ENCODE peak calls at places on chromosomes 2 and 18, in four cellular contexts. One of them, this sample, is unnamed.

GRCh38 chr2:134122610-134123009 is 131.3 kb upstream of the MGAT5 start:
- DNase-seq in GM13976: no peak
- DNase-seq in NB4: no peak
- DNase-seq in CD4-positive, alpha-beta T cell: no peak
- DNase-seq in this sample: no peak

GRCh38 chr2:102291221-102292075 is 19.9 kb upstream of the IL1RL1 start:
- DNase-seq in GM13976: no peak
- DNase-seq in NB4: peak
- DNase-seq in CD4-positive, alpha-beta T cell: no peak
- DNase-seq in this sample: no peak

GRCh38 chr2:218839893-218840292 is 8.3 kb upstream of the PRKAG3 start:
- DNase-seq in GM13976: no peak
- DNase-seq in NB4: no peak
- DNase-seq in CD4-positive, alpha-beta T cell: no peak
- DNase-seq in this sample: no peak

GRCh38 chr2:184756161-184756560 is 157.8 kb downstream of the ZNF804A start:
- DNase-seq in GM13976: no peak
- DNase-seq in NB4: no peak
- DNase-seq in CD4-positive, alpha-beta T cell: no peak
- DNase-seq in this sample: no peak

GRCh38 chr18:48949606-48950535 is 894 bp downstream of the SMAD7 start:
- DNase-seq in GM13976: peak
- DNase-seq in NB4: peak
- DNase-seq in CD4-positive, alpha-beta T cell: no peak
- DNase-seq in this sample: peak

GRCh38 chr2:65417509-65418085 is 14.8 kb downstream of the SPRED2 start:
- DNase-seq in GM13976: no peak
- DNase-seq in NB4: no peak
- DNase-seq in CD4-positive, alpha-beta T cell: no peak
- DNase-seq in this sample: no peak

GRCh38 chr2:152694161-152694661 is 23.1 kb downstream of the PRPF40A start:
- DNase-seq in GM13976: no peak
- DNase-seq in NB4: no peak
- DNase-seq in CD4-positive, alpha-beta T cell: no peak
- DNase-seq in this sample: no peak

GRCh38 chr2:153047220-153047619 is 328.8 kb downstream of the ARL6IP6 start:
- DNase-seq in GM13976: no peak
- DNase-seq in NB4: no peak
- DNase-seq in CD4-positive, alpha-beta T cell: no peak
- DNase-seq in this sample: no peak

GRCh38 chr2:42886921-42887320 is 94.5 kb upstream of the HAAO start:
- DNase-seq in GM13976: no peak
- DNase-seq in NB4: no peak
- DNase-seq in CD4-positive, alpha-beta T cell: no peak
- DNase-seq in this sample: no peak

GRCh38 chr2:8148260-8148880 is 533.5 kb upstream of the ID2 start:
- DNase-seq in GM13976: no peak
- DNase-seq in NB4: no peak
- DNase-seq in CD4-positive, alpha-beta T cell: no peak
- DNase-seq in this sample: no peak

GRCh38 chr18:69161383-69162028 is 239.2 kb upstream of the DOK6 start:
- DNase-seq in GM13976: no peak
- DNase-seq in NB4: no peak
- DNase-seq in CD4-positive, alpha-beta T cell: no peak
- DNase-seq in this sample: no peak

GRCh38 chr2:70250434-70250833 is 2.0 kb upstream of the TIA1 start:
- DNase-seq in GM13976: no peak
- DNase-seq in NB4: no peak
- DNase-seq in CD4-positive, alpha-beta T cell: no peak
- DNase-seq in this sample: no peak

GRCh38 chr2:191030521-191031154 is 16.7 kb upstream of the STAT1 start:
- DNase-seq in GM13976: peak
- DNase-seq in NB4: peak
- DNase-seq in CD4-positive, alpha-beta T cell: peak
- DNase-seq in this sample: peak

GRCh38 chr18:7568426-7568825 is 1.3 kb downstream of the PTPRM start:
- DNase-seq in GM13976: no peak
- DNase-seq in NB4: no peak
- DNase-seq in CD4-positive, alpha-beta T cell: no peak
- DNase-seq in this sample: no peak

GRCh38 chr2:222301296-222301997 is 2.6 kb upstream of the PAX3 start:
- DNase-seq in GM13976: no peak
- DNase-seq in NB4: no peak
- DNase-seq in CD4-positive, alpha-beta T cell: no peak
- DNase-seq in this sample: no peak
- TF ChIP-seq CTCF in GM13976: no peak
- TF ChIP-seq CTCF in NB4: no peak
- TF ChIP-seq CTCF in CD4-positive, alpha-beta T cell: no peak
- TF ChIP-seq CTCF in this sample: no peak

GRCh38 chr2:165067958-165068612 is 112.8 kb upstream of the SLC38A11 start:
- DNase-seq in GM13976: no peak
- DNase-seq in NB4: no peak
- DNase-seq in CD4-positive, alpha-beta T cell: no peak
- DNase-seq in this sample: no peak

GRCh38 chr2:165070089-165070488 is 114.8 kb upstream of the SLC38A11 start:
- DNase-seq in GM13976: no peak
- DNase-seq in NB4: no peak
- DNase-seq in CD4-positive, alpha-beta T cell: no peak
- DNase-seq in this sample: no peak

GRCh38 chr2:165069131-165069530 is 113.8 kb upstream of the SLC38A11 start:
- DNase-seq in GM13976: no peak
- DNase-seq in NB4: no peak
- DNase-seq in CD4-positive, alpha-beta T cell: no peak
- DNase-seq in this sample: no peak

DNA sequence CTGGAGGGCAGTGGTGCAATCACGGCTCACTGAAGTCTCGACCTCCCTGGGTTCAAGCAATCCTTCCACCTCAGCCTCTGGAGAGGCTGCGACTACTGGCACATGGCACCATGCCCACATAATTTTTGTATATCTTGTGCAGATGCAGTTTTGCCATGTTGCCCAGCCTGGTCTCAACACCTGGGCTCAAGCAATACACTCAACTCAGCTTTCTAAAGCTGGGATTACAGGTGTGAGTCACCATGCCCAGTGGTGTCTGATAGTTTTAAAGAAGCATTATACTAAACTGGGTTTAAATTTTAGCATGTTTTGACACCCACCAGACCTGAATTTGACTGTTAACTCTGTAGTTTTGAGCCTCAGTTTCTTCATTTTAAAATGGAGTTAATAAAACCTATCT is 109.4 kb upstream of the SLC38A11 start:
- DNase-seq in GM13976: no peak
- DNase-seq in NB4: no peak
- DNase-seq in CD4-positive, alpha-beta T cell: no peak
- DNase-seq in this sample: no peak
- TF ChIP-seq CTCF in GM13976: no peak
- TF ChIP-seq CTCF in NB4: no peak
- TF ChIP-seq CTCF in CD4-positive, alpha-beta T cell: no peak
- TF ChIP-seq CTCF in this sample: no peak

DNA sequence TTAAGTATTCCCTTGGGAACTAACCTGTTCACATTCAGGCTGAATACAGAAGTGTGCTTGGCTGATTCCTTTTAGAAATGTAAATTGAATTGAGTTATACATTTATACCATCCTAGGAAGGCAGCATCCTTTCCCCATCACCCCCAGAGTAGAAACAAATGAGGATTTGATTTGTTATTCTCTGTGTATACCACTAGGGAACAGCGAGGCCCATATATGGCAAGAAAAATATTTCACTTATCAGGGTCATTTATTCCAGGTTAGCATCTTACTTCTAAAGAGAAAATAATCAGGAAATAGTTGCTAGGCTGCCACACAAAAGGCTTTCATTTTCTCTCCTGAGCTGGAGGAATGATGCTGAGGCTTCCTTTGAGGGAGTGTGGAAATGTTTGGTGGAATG is 516.9 kb downstream of the PIK3C3 start:
- DNase-seq in GM13976: no peak
- DNase-seq in NB4: no peak
- DNase-seq in CD4-positive, alpha-beta T cell: no peak
- DNase-seq in this sample: no peak
- TF ChIP-seq CTCF in GM13976: no peak
- TF ChIP-seq CTCF in NB4: no peak
- TF ChIP-seq CTCF in CD4-positive, alpha-beta T cell: no peak
- TF ChIP-seq CTCF in this sample: no peak

DNA sequence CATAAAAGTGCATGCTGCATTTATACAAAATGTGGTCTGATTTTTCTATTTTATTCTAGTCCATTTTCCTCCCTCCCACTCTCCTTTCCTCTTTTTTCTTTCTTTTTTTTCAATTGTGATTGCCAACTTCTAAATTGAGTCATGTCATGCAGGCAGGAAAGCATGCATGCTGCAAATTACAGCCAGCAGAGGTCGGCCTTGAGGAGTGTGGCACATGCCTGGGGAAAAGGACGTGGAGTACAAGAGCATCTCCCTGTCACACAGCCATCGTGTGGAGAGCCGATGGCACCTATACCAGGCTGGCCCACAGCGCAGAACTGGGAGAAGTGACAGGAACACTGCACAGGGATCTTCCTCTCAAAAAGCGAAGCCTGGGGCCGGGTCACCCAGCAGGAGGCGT is 17.8 kb downstream of the LCT start:
- DNase-seq in GM13976: no peak
- DNase-seq in NB4: peak
- DNase-seq in CD4-positive, alpha-beta T cell: no peak
- DNase-seq in this sample: no peak
- TF ChIP-seq CTCF in GM13976: peak
- TF ChIP-seq CTCF in NB4: peak
- TF ChIP-seq CTCF in CD4-positive, alpha-beta T cell: peak
- TF ChIP-seq CTCF in this sample: peak

GRCh38 chr2:148645135-148645924 is 779 bp downstream of the EPC2 start:
- DNase-seq in GM13976: peak
- DNase-seq in NB4: peak
- DNase-seq in CD4-positive, alpha-beta T cell: peak
- DNase-seq in this sample: peak
- TF ChIP-seq CTCF in GM13976: peak
- TF ChIP-seq CTCF in NB4: no peak
- TF ChIP-seq CTCF in CD4-positive, alpha-beta T cell: no peak
- TF ChIP-seq CTCF in this sample: peak

DNA sequence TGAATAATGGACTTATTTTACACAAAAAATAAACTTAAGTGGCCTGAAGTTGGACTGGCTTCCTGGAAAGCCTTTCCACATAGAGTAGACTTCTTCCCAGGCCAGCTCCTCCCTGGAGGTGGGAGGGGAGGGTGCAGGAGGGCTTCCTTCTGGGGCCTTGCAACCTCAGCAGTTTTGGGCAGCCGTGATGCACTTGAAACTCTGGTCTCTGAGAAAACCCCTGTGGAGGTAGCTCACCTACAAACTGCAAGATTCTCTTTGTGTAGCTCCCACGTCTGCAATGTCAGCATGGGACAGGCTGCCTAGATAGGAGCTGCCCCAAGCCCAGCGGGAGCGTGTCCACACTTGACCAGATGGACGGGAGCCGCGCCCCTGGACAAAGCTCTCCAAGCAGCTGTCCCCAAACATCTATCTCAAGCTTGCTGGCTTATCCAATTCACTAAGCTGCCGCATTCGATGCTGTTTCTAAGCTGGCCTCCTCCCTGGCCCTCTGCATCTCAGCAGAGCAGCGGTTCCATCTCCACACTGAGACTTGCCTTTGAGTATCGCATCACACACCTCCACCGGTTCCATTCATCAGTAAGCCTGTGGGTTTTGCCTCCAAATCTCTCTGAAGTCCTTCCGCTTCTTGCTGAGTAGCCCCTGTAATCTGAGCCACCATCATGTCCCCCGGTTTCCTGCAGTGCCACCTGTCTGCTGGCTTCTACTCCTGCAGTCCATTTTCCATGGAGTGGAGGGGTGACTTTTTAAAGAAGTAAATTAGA is 1.6 kb upstream of the LPIN1 start:
- DNase-seq in GM13976: no peak
- DNase-seq in NB4: peak
- DNase-seq in CD4-positive, alpha-beta T cell: no peak
- DNase-seq in this sample: no peak
- TF ChIP-seq CTCF in GM13976: peak
- TF ChIP-seq CTCF in NB4: peak
- TF ChIP-seq CTCF in CD4-positive, alpha-beta T cell: peak
- TF ChIP-seq CTCF in this sample: peak